ENCODE peak calls at places on chromosomes 2 and 18, in six cellular contexts. One of them, this sample, is unnamed. For H3K36me3, the result is how much of the 10 kb centered on the place peaks cover.

GRCh38 chr18:6975084-6975483 is 142.5 kb downstream of the LAMA1 start:
- DNase-seq in HepG2: no peak
- DNase-seq in IMR-90: no peak
- DNase-seq in GM12878: no peak
- DNase-seq in H1: no peak
- DNase-seq in K562: no peak
- DNase-seq in this sample: no peak

GRCh38 chr2:212977149-212977548 is 174.3 kb downstream of the IKZF2 start:
- DNase-seq in HepG2: no peak
- DNase-seq in IMR-90: no peak
- DNase-seq in GM12878: no peak
- DNase-seq in H1: no peak
- DNase-seq in K562: no peak
- DNase-seq in this sample: no peak

GRCh38 chr18:21191596-21192307 is 50.3 kb upstream of the GREB1L start:
- DNase-seq in HepG2: peak
- DNase-seq in IMR-90: peak
- DNase-seq in GM12878: no peak
- DNase-seq in H1: peak
- DNase-seq in K562: peak
- DNase-seq in this sample: peak

GRCh38 chr2:200788129-200788718 is 23.5 kb upstream of the BZW1 start:
- DNase-seq in HepG2: no peak
- DNase-seq in IMR-90: peak
- DNase-seq in GM12878: no peak
- DNase-seq in H1: no peak
- DNase-seq in K562: no peak
- DNase-seq in this sample: no peak

GRCh38 chr18:25262920-25263319 is 89.0 kb downstream of the ZNF521 start:
- DNase-seq in HepG2: no peak
- DNase-seq in IMR-90: peak
- DNase-seq in GM12878: no peak
- DNase-seq in H1: no peak
- DNase-seq in K562: no peak
- DNase-seq in this sample: no peak

GRCh38 chr2:128693630-128694029 is 375.0 kb upstream of the HS6ST1 start:
- DNase-seq in HepG2: no peak
- DNase-seq in IMR-90: no peak
- DNase-seq in GM12878: no peak
- DNase-seq in H1: no peak
- DNase-seq in K562: no peak
- DNase-seq in this sample: no peak

GRCh38 chr2:166468124-166469024 is 25.7 kb downstream of the SCN7A start:
- DNase-seq in HepG2: no peak
- DNase-seq in IMR-90: no peak
- DNase-seq in GM12878: no peak
- DNase-seq in H1: no peak
- DNase-seq in K562: no peak
- DNase-seq in this sample: no peak

GRCh38 chr2:239131521-239131920 is 269.3 kb downstream of the HDAC4 start:
- DNase-seq in HepG2: no peak
- DNase-seq in IMR-90: no peak
- DNase-seq in GM12878: no peak
- DNase-seq in H1: no peak
- DNase-seq in K562: no peak
- DNase-seq in this sample: no peak

GRCh38 chr2:85996591-85996990 is 107.8 kb upstream of the ST3GAL5 start:
- DNase-seq in HepG2: no peak
- DNase-seq in IMR-90: no peak
- DNase-seq in GM12878: no peak
- DNase-seq in H1: no peak
- DNase-seq in K562: peak
- DNase-seq in this sample: no peak

GRCh38 chr18:670456-670996 is 13.1 kb downstream of the TYMS start:
- DNase-seq in HepG2: no peak
- DNase-seq in IMR-90: no peak
- DNase-seq in GM12878: no peak
- DNase-seq in H1: no peak
- DNase-seq in K562: no peak
- DNase-seq in this sample: no peak
- TF ChIP-seq POLR2A in HepG2: no peak
- TF ChIP-seq POLR2A in IMR-90: no peak
- TF ChIP-seq POLR2A in GM12878: peak
- TF ChIP-seq POLR2A in H1: no peak
- TF ChIP-seq POLR2A in K562: peak
- TF ChIP-seq POLR2A in this sample: no peak

DNA sequence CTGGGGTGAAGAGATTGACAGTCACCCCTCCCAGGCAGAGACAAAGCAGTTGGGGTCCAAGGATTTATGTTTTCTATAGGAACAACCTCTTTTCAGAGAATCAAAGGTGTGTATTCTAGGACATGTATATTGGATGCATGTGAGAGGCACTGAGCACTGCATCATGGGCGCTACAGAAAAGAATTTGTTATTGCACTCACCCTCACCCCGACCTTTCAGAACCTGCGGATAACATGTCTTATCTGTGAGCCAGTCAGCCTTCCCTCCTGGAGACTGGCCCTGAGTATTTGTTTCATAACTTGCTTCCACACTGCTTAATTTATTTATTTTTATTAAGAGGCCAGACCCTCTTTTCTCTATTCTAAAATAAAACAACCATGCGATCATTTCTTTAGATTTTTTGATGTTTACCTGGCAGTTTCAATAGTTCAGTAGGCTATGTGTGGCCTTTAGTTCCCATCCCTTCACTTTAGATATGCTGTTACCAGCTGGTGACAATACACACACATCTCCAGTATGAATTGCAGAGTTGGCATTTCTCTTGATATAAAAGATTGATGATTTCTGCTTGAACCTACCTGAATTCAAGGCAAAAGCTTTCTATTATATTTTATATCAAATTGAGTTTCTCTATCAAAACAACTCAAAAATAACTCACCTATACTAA is 29.8 kb downstream of the FABP1 start:
- DNase-seq in HepG2: no peak
- DNase-seq in IMR-90: no peak
- DNase-seq in GM12878: no peak
- DNase-seq in H1: no peak
- DNase-seq in K562: no peak
- DNase-seq in this sample: no peak
- H3K36me3 ChIP-seq in HepG2: under half
- H3K36me3 ChIP-seq in IMR-90: under half
- H3K36me3 ChIP-seq in GM12878: under half
- H3K36me3 ChIP-seq in H1: under half
- H3K36me3 ChIP-seq in K562: under half
- H3K36me3 ChIP-seq in this sample: under half

GRCh38 chr2:122980672-122981071 is 1044.4 kb upstream of the CNTNAP5 start:
- DNase-seq in HepG2: no peak
- DNase-seq in IMR-90: no peak
- DNase-seq in GM12878: no peak
- DNase-seq in H1: no peak
- DNase-seq in K562: no peak
- DNase-seq in this sample: no peak
- TF ChIP-seq CEBPB in HepG2: peak
- TF ChIP-seq CEBPB in IMR-90: peak
- TF ChIP-seq CEBPB in GM12878: no peak
- TF ChIP-seq CEBPB in H1: peak
- TF ChIP-seq CEBPB in K562: no peak
- TF ChIP-seq CEBPB in this sample: no peak

GRCh38 chr2:20604401-20604911 is 46.4 kb downstream of the HS1BP3 start:
- DNase-seq in HepG2: no peak
- DNase-seq in IMR-90: no peak
- DNase-seq in GM12878: no peak
- DNase-seq in H1: no peak
- DNase-seq in K562: no peak
- DNase-seq in this sample: no peak
- TF ChIP-seq POLR2A in HepG2: no peak
- TF ChIP-seq POLR2A in IMR-90: no peak
- TF ChIP-seq POLR2A in GM12878: no peak
- TF ChIP-seq POLR2A in H1: no peak
- TF ChIP-seq POLR2A in K562: no peak
- TF ChIP-seq POLR2A in this sample: no peak

DNA sequence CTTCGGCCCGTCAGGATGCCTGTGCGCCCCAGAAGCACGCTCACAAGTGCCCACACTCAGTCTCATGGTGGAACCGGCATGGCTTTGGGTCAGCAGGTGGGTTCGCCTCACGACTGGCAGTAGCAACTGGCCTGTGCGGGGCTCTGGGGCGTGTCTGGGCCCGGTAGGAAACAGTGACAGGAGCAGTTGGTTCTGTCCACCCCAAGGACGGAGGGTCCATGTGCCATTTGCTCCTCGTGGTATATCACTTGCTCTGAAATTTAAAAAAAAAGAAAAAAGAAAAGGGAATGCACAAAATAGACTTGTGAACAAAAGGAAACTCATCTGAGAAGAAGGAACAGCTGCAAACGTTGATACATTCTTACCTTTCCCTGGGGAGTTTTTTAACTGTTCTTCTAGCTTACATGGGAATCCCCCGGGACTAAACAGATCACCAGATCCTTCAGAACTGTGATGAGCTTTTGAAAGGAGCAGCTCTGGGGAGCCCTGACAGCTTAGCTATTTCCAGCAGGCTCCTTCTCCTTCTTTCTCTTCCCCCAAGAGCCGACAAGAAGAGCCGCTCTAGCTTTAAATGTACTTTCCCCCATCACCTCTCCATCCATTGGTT is 42.8 kb downstream of the TRAPPC12 start:
- DNase-seq in HepG2: no peak
- DNase-seq in IMR-90: no peak
- DNase-seq in GM12878: peak
- DNase-seq in H1: no peak
- DNase-seq in K562: no peak
- DNase-seq in this sample: no peak
- H3K36me3 ChIP-seq in HepG2: under half
- H3K36me3 ChIP-seq in IMR-90: half or more
- H3K36me3 ChIP-seq in GM12878: under half
- H3K36me3 ChIP-seq in H1: under half
- H3K36me3 ChIP-seq in K562: half or more
- H3K36me3 ChIP-seq in this sample: under half

GRCh38 chr2:57399061-57399460 is 647.5 kb upstream of the VRK2 start:
- DNase-seq in HepG2: no peak
- DNase-seq in IMR-90: no peak
- DNase-seq in GM12878: no peak
- DNase-seq in H1: no peak
- DNase-seq in K562: no peak
- DNase-seq in this sample: no peak

GRCh38 chr2:57397550-57398360 is 648.9 kb upstream of the VRK2 start:
- DNase-seq in HepG2: no peak
- DNase-seq in IMR-90: no peak
- DNase-seq in GM12878: no peak
- DNase-seq in H1: no peak
- DNase-seq in K562: no peak
- DNase-seq in this sample: no peak

DNA sequence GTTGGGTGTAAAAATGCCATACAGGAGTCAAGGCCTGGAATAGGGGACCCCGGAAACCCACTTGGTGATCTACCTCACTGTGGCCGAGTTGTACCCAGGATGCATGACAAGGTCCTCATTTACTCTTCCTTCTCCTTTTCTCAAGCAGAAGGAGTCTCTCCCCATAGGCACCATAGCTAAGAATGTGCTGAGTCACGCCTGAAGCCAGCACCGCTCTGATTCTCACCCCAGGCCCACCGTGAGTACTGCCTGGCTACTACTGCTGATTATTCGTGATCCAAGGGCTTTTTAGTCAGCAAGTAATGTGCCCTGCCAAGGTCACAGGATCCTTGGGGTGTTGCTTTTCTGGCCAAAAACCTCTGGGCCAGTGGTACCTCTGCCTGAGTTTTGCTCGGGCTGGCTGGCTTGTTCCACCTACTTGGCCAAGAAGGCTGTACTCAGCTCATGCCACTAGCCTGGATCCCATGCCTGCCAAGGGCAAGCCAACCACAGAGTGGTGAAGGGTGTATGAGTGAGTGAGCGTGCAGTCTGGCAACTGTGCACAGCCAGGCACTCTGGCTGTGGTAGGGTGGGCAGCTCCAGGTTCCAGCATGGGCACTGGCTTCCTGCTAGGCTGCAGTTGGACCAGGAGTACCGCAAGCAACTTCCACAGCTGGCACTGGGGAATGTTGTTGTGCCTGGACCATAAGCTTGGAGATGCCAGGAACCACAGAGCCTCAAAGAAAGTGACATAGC is 650.1 kb upstream of the VRK2 start:
- DNase-seq in HepG2: no peak
- DNase-seq in IMR-90: no peak
- DNase-seq in GM12878: no peak
- DNase-seq in H1: no peak
- DNase-seq in K562: no peak
- DNase-seq in this sample: no peak
- TF ChIP-seq CEBPB in HepG2: no peak
- TF ChIP-seq CEBPB in IMR-90: no peak
- TF ChIP-seq CEBPB in GM12878: no peak
- TF ChIP-seq CEBPB in H1: no peak
- TF ChIP-seq CEBPB in K562: no peak
- TF ChIP-seq CEBPB in this sample: no peak

DNA sequence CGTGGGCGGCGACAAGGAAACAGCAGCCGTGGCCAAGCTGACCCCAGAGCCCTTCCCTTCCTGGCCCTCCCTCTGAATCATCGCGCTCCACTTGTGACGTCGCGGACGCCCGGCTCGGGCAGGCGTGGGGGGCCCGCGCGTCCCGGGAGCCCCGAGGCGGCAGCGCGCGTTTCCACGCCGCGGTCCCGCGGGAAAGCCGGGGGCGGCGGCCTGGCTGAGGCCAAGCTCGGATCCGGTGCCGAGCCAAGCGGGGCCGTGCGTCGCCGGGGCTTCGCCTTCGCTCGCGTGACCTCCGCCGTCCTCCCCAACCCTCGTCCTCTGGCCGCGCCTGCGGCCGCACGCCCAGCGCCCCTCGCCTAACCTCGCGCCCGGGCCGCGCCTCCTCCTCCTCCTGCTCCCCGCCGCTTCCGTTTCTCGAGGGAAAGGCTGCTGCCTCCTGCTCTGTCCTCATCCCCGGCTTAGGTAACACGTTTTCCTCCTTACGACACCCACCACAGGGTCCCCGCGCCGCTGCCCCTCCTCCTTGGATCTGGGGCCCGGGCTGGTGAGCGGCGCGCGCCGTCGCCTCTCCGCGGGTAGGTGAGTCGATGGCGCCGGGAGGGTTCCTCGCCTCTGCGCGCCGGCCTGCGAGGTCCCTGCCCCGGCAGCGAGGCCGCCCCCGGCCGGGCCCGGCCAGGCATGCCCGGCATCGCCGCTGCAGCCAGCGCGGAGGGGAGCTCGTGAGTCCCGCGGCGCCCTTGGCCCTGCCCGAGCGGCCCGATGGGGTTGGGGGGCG is at the start of gene INPP1:
- DNase-seq in HepG2: no peak
- DNase-seq in IMR-90: peak
- DNase-seq in GM12878: no peak
- DNase-seq in H1: no peak
- DNase-seq in K562: no peak
- DNase-seq in this sample: no peak
- TF ChIP-seq POLR2A in HepG2: no peak
- TF ChIP-seq POLR2A in IMR-90: peak
- TF ChIP-seq POLR2A in GM12878: peak
- TF ChIP-seq POLR2A in H1: no peak
- TF ChIP-seq POLR2A in K562: no peak
- TF ChIP-seq POLR2A in this sample: peak

DNA sequence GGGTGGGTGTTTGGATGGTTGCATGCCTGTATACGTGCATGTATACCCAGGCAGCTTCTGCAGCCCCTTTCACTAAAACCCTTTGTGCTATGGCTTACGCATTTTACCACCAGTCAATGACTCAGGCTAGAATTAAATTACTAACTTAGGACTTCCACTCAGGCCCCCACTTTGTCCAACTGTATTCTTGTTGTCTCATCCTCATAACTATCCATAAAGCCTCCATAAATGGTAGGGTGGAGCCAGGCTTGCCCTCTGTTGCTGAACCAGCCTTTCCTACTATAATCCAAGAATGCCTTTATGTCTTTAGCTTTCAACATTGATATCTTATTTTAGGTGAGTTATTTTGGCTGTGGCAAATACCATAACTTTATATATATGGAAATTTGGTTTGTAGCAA is 119.9 kb downstream of the MYO1B start:
- DNase-seq in HepG2: no peak
- DNase-seq in IMR-90: no peak
- DNase-seq in GM12878: no peak
- DNase-seq in H1: no peak
- DNase-seq in K562: no peak
- DNase-seq in this sample: no peak
- H3K36me3 ChIP-seq in HepG2: under half
- H3K36me3 ChIP-seq in IMR-90: under half
- H3K36me3 ChIP-seq in GM12878: under half
- H3K36me3 ChIP-seq in H1: under half
- H3K36me3 ChIP-seq in K562: under half
- H3K36me3 ChIP-seq in this sample: under half

This sample was measured in HCT116.